ENCODE peak calls at places on chromosomes 16 and 17, in nine cellular contexts. F, G, E, K, Z, L, X, Y and Q are unnamed samples.

GRCh38 chr16:73921295-73921694 is 375.3 kb upstream of the PSMD7 start:
- DNase-seq in L (no peak), Y (no peak), E (no peak), Z (no peak), K (no peak), G (no peak), F (no peak), X (no peak), Q (no peak)

GRCh38 chr16:54191163-54191562 is 95.4 kb downstream of the IRX3 start:
- DNase-seq in F (no peak), K (no peak), G (no peak), L (no peak), Z (no peak), Y (no peak), X (no peak), E (no peak), Q (no peak)

GRCh38 chr17:30398328-30399041 is 19.8 kb downstream of the CPD start:
- DNase-seq in L (no peak), K (no peak), X (no peak), G (no peak), Y (no peak), E (no peak), F (no peak), Z (no peak), Q (no peak)

GRCh38 chr16:70714526-70715112 is 28.8 kb upstream of the MTSS2 start:
- DNase-seq in K (no peak), Z (no peak), X (no peak), G (no peak), F (no peak), L (no peak), E (no peak), Y (no peak), Q (no peak)

GRCh38 chr17:21171970-21172510 is 41.9 kb downstream of the TMEM11 start:
- DNase-seq in Z (no peak), G (no peak), E (no peak), F (no peak), K (no peak), X (peak; percentile 1), Y (no peak), L (no peak), Q (no peak)

GRCh38 chr17:4733073-4733531 is 1.9 kb downstream of the MED11 start:
- DNase-seq in K (no peak), X (peak; percentile 72), F (no peak), E (no peak), Z (no peak), G (no peak), L (no peak), Y (no peak), Q (peak; percentile 49)

GRCh38 chr17:67582632-67583230 is 135.0 kb upstream of the NOL11 start:
- DNase-seq in Z (no peak), Y (peak; percentile 47), K (no peak), E (no peak), F (no peak), X (no peak), L (no peak), G (no peak), Q (no peak)

GRCh38 chr16:81873843-81874752 is 95.0 kb downstream of the PLCG2 start:
- DNase-seq in F (peak; percentile 42), Y (peak; percentile 24), X (peak; percentile 60), K (peak; percentile 40), L (peak; percentile 75), G (no peak), E (peak; percentile 75), Z (peak; percentile 38), Q (peak; percentile 45)

GRCh38 chr16:23140082-23140481 is 9.2 kb downstream of the USP31 start:
- DNase-seq in G (no peak), F (no peak), L (no peak), Z (no peak), K (no peak), Y (no peak), E (no peak), X (no peak), Q (no peak)

GRCh38 chr16:12006637-12007036 is 30.1 kb downstream of the SNX29 start:
- DNase-seq in X (no peak), Y (no peak), L (no peak), Z (no peak), F (no peak), G (no peak), K (no peak), E (no peak), Q (no peak)

GRCh38 chr17:1557355-1558095 is 5.1 kb downstream of the PITPNA start:
- DNase-seq in E (no peak), L (no peak), F (peak; percentile 44), G (no peak), K (peak; percentile 86), Y (no peak), X (no peak), Z (no peak), Q (no peak)

GRCh38 chr17:21104608-21105007 is 22.2 kb upstream of the DHRS7B start:
- DNase-seq in E (no peak), K (no peak), Y (no peak), L (no peak), F (no peak), Z (no peak), G (no peak), X (no peak), Q (no peak)

GRCh38 chr17:63082273-63082861 is 116.3 kb downstream of the TANC2 start:
- DNase-seq in E (no peak), G (peak; percentile 8), F (peak; percentile 76), K (peak; percentile 82), Y (no peak), Z (peak; percentile 42), X (peak; percentile 9), L (no peak), Q (no peak)
- TF ChIP-seq CTCF in E (peak; percentile 56), G (peak; percentile 36), F (peak; percentile 33), K (peak; percentile 62), Y (no peak), Z (peak; percentile 61), X (peak; percentile 41), L (peak; percentile 16), Q (no peak)

GRCh38 chr17:78933959-78934568 is 8.9 kb upstream of the TIMP2 start:
- DNase-seq in Y (peak; percentile 99), K (peak; percentile 99), L (peak; percentile 27), X (no peak), Z (peak; percentile 99), F (peak; percentile 99), G (peak; percentile 94), E (peak; percentile 89), Q (no peak)

GRCh38 chr17:78935419-78936323 is 10.5 kb upstream of the TIMP2 start:
- DNase-seq in L (no peak), G (peak; percentile 90), F (peak; percentile 98), K (peak; percentile 99), Z (peak; percentile 97), E (no peak), X (no peak), Y (peak; percentile 94), Q (no peak)

GRCh38 chr17:78937561-78937960 is 12.4 kb upstream of the TIMP2 start:
- DNase-seq in E (no peak), Y (no peak), F (no peak), K (no peak), L (no peak), G (no peak), X (no peak), Z (no peak), Q (no peak)

GRCh38 chr17:78933025-78933958 is 8.1 kb upstream of the TIMP2 start:
- DNase-seq in K (peak; percentile 95), Z (peak; percentile 96), E (no peak), X (peak; percentile 73), G (peak; percentile 93), Y (peak; percentile 55), L (peak; percentile 24), F (peak; percentile 96), Q (no peak)

GRCh38 chr17:78934681-78935418 is 9.7 kb upstream of the TIMP2 start:
- DNase-seq in K (peak; percentile 56), E (no peak), Y (peak; percentile 49), Z (peak; percentile 29), F (peak; percentile 41), L (no peak), X (no peak), G (no peak), Q (no peak)
- TF ChIP-seq CTCF in K (no peak), E (no peak), Y (no peak), Z (no peak), F (no peak), L (no peak), X (no peak), G (no peak), Q (no peak)

GRCh38 chr17:70892527-70892926 is 723.2 kb downstream of the KCNJ2 start:
- DNase-seq in G (no peak), L (no peak), K (no peak), Y (no peak), Z (no peak), F (no peak), E (no peak), X (no peak), Q (no peak)

GRCh38 chr17:70891301-70891700 is 722.0 kb downstream of the KCNJ2 start:
- DNase-seq in Y (no peak), L (no peak), X (no peak), E (no peak), F (peak; percentile 55), Z (no peak), G (no peak), K (no peak), Q (no peak)

GRCh38 chr17:70901870-70902269 is 732.5 kb downstream of the KCNJ2 start:
- DNase-seq in E (no peak), F (no peak), L (no peak), Y (no peak), Z (no peak), K (no peak), X (no peak), G (no peak), Q (no peak)

DNA sequence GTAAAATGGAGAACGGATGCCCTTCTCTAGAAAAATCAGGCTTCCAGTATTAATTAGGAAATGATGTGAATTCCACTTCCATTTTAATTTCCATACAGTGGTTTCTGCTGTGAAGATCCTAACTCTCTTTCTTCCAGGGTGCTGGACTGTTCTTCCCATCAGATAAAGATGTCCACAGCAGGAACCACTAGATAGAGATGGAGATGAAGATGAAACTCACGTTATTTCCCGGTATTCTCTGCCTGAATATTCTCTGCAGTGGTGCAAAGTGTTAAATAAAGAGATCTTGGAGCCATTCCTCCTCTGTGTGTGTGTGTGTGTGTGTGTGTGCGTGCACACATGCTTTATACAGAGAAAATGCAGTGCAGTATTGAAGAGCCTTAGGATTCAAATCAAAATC is 727.5 kb downstream of the KCNJ2 start:
- DNase-seq in Y (no peak), G (no peak), L (no peak), Z (no peak), K (no peak), E (no peak), F (no peak), X (no peak), Q (no peak)
- TF ChIP-seq CTCF in Y (no peak), G (no peak), L (no peak), Z (no peak), K (no peak), E (no peak), F (peak; percentile 10), X (no peak), Q (no peak)

DNA sequence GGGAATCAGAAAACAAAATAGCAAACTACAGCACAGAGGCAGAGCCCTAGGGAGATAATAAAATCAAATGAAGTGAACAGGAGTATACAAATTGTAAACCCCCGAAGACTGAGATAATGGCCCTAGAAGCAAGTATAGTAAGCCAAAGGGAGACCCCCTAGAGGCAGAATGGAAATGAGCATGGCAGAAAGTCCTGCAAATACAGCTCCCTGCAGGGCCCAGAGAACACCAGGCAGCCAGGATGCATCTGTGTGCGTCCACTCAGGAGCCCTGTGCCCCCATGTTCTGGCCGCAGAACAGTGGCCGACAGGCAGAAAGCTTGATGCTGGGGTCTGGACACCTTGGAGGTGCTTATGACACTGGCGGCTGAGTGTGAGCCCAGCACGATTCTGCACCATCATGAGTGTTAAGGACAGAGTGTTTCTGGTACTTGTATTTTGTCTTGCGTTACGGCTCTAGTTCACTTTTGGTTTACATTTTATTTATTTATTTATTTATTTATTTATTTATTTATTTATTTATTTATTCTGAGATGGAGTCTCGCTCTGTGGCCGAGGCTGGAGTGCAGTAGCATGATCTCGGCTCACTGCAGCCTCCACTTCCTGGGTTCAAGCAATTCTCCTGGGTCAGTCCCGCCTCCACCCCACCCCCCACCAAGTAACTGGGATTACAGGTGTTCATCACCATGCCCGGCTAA is 48.7 kb downstream of the RGS9 start:
- DNase-seq in K (no peak), F (no peak), Y (no peak), Z (no peak), L (no peak), G (no peak), E (no peak), X (no peak), Q (no peak)
- TF ChIP-seq CTCF in K (no peak), F (no peak), Y (no peak), Z (no peak), L (no peak), G (no peak), E (peak; percentile 27), X (no peak), Q (no peak)